ENCODE peak calls at places on chromosomes 12 and 14, in ten cellular contexts. I is RPMI7951; X is T follicular helper cell; S is lung; K is progenitor cell of endocrine pancreas; U is activated CD4-positive, alpha-beta T cell treated with anti-CD3 and anti-CD28 coated beads, Interleukin-2, amount 50 U/mL, for 1 hour; B is ecto neural progenitor cell; Y is dermis blood vessel endothelial cell; F is COLO829; L is heart left ventricle. P is an unnamed sample.
A peak's percentile ranks its signal among the peaks of the same experiment; 100 is the strongest.

GRCh38 chr12:26278266-26278665 is 82.9 kb downstream of the SSPN start:
- DNase-seq in F (no peak), Y (no peak), B (no peak), K (no peak), L (no peak), I (no peak), U (no peak), X (no peak), S (no peak), P (no peak)

GRCh38 chr12:64699504-64700115 is 59.6 kb downstream of the GNS start:
- DNase-seq in K (no peak), X (no peak), S (no peak), U (no peak), L (peak; percentile 68), Y (no peak), I (no peak), F (no peak), B (no peak), P (no peak)

GRCh38 chr12:109738878-109739665 is 25.4 kb downstream of the FAM222A start:
- DNase-seq in Y (no peak), F (no peak), U (no peak), I (peak; percentile 55), L (peak; percentile 15), B (peak; percentile 42), S (no peak), K (no peak), X (no peak), P (no peak)

GRCh38 chr12:83793616-83794015 is 1106.9 kb downstream of the TMTC2 start:
- DNase-seq in I (no peak), K (no peak), X (no peak), L (no peak), U (no peak), Y (no peak), F (no peak), S (no peak), B (no peak), P (no peak)

GRCh38 chr12:31952418-31952817 is 6.8 kb upstream of the RESF1 start:
- DNase-seq in L (no peak), B (no peak), S (no peak), Y (no peak), F (no peak), K (no peak), U (no peak), X (no peak), I (no peak), P (no peak)

GRCh38 chr14:90034156-90034555 is 27.6 kb upstream of the KCNK13 start:
- DNase-seq in Y (no peak), F (no peak), L (no peak), S (no peak), X (no peak), U (no peak), K (no peak), B (peak; percentile 3), I (no peak), P (no peak)

GRCh38 chr14:50920482-50921225 is 23.6 kb downstream of the PYGL start:
- DNase-seq in B (no peak), F (peak; percentile 82), S (no peak), L (no peak), X (no peak), I (peak; percentile 67), Y (peak; percentile 71), K (no peak), U (no peak), P (no peak)

GRCh38 chr14:51328089-51328941 is 88.3 kb downstream of the TMX1 start:
- DNase-seq in I (peak; percentile 92), S (no peak), L (no peak), X (no peak), Y (peak; percentile 53), B (no peak), K (no peak), F (no peak), U (no peak), P (no peak)

GRCh38 chr14:35121026-35121886 is 534 bp downstream of the PPP2R3C start:
- DNase-seq in K (no peak), S (no peak), F (no peak), B (peak; percentile 90), U (peak; percentile 6), L (no peak), X (no peak), I (peak; percentile 10), Y (peak; percentile 15), P (no peak)

GRCh38 chr12:67630373-67631088 is 18.0 kb upstream of the DYRK2 start:
- DNase-seq in X (peak; percentile 89), I (peak; percentile 68), U (peak; percentile 74), K (no peak), L (peak; percentile 66), F (no peak), B (no peak), Y (peak; percentile 52), S (no peak), P (no peak)

GRCh38 chr12:94418517-94418916 is 41.1 kb downstream of the CEP83 start:
- DNase-seq in U (no peak), K (no peak), S (no peak), X (no peak), F (no peak), I (peak; percentile 20), L (no peak), B (no peak), Y (no peak), P (no peak)

GRCh38 chr14:99318091-99318958 is 46.3 kb upstream of the BCL11B start:
- DNase-seq in I (peak; percentile 13), L (no peak), X (no peak), B (no peak), U (no peak), K (no peak), S (no peak), F (no peak), Y (no peak), P (no peak)

GRCh38 chr12:19971396-19971802 is 396.9 kb upstream of the PDE3A start:
- DNase-seq in U (no peak), I (peak; percentile 45), Y (no peak), L (no peak), S (no peak), B (peak; percentile 78), F (no peak), K (peak; percentile 80), X (no peak), P (no peak)

GRCh38 chr14:77270361-77271112 is 469 bp downstream of the NGB start:
- DNase-seq in F (no peak), X (no peak), S (no peak), I (no peak), B (no peak), Y (no peak), U (no peak), L (no peak), K (no peak), P (no peak)

GRCh38 chr14:101087614-101088394 is 184.3 kb upstream of the RTL1 start:
- DNase-seq in B (no peak), Y (no peak), I (peak; percentile 15), L (peak; percentile 51), S (peak; percentile 27), F (no peak), K (no peak), U (no peak), X (no peak), P (peak; percentile 35)

GRCh38 chr12:123233505-123234299 is 466 bp downstream of the MTRFR start:
- DNase-seq in U (no peak), Y (peak; percentile 23), X (no peak), S (no peak), K (no peak), L (no peak), F (no peak), I (peak; percentile 5), B (no peak), P (no peak)

GRCh38 chr14:92513204-92513965 is at the start of gene RIN3:
- DNase-seq in B (peak; percentile 73), Y (peak; percentile 75), S (peak; percentile 61), L (peak; percentile 88), X (no peak), U (peak; percentile 16), K (peak; percentile 31), F (no peak), I (peak; percentile 88), P (peak; percentile 62)

GRCh38 chr12:88577537-88577936 is 2.7 kb downstream of the KITLG start:
- DNase-seq in X (no peak), F (no peak), Y (peak; percentile 63), K (no peak), S (no peak), I (peak; percentile 25), L (no peak), B (no peak), U (no peak), P (no peak)

GRCh38 chr14:58832010-58832409 is 194.2 kb downstream of the DACT1 start:
- DNase-seq in I (peak; percentile 69), L (no peak), B (no peak), S (no peak), Y (no peak), X (no peak), U (no peak), K (no peak), F (no peak), P (no peak)

GRCh38 chr12:8156845-8157244 is at the start of gene ZNF705A:
- DNase-seq in X (no peak), I (peak; percentile 49), Y (peak; percentile 90), F (peak; percentile 36), U (no peak), L (no peak), S (no peak), K (no peak), B (no peak), P (no peak)

GRCh38 chr14:68795602-68796417 is 2.9 kb upstream of the ZFP36L1 start:
- DNase-seq in X (peak; percentile 71), B (peak; percentile 91), F (no peak), K (peak; percentile 76), I (peak; percentile 88), Y (peak; percentile 78), L (peak; percentile 92), S (peak; percentile 80), U (peak; percentile 79), P (peak; percentile 88)

GRCh38 chr12:71567562-71567961 is 96.1 kb downstream of the ZFC3H1 start:
- DNase-seq in F (no peak), L (no peak), U (no peak), S (no peak), X (no peak), B (no peak), Y (no peak), K (no peak), I (no peak), P (no peak)

GRCh38 chr12:115840159-115840558 is 437.3 kb downstream of the MED13L start:
- DNase-seq in F (no peak), Y (no peak), S (no peak), U (no peak), L (no peak), K (no peak), I (peak; percentile 11), B (no peak), X (no peak), P (no peak)

GRCh38 chr14:104355949-104356737 is 217.8 kb downstream of the KIF26A start:
- DNase-seq in B (no peak), F (no peak), Y (peak; percentile 10), S (no peak), I (peak; percentile 1), L (no peak), K (no peak), X (no peak), U (no peak), P (no peak)

GRCh38 chr12:104133861-104134260 is 4.1 kb downstream of the NFYB start:
- DNase-seq in I (no peak), B (no peak), L (no peak), K (no peak), Y (no peak), X (no peak), U (no peak), F (no peak), S (no peak), P (no peak)

GRCh38 chr14:32897724-32898064 is 41.0 kb upstream of the NPAS3 start:
- DNase-seq in X (no peak), L (no peak), I (no peak), S (no peak), B (no peak), U (no peak), K (no peak), Y (no peak), F (no peak), P (no peak)

GRCh38 chr12:26633591-26634210 is 199.3 kb downstream of the ITPR2 start:
- DNase-seq in B (no peak), I (peak; percentile 71), L (no peak), Y (no peak), X (no peak), F (no peak), S (no peak), U (no peak), K (no peak), P (no peak)

GRCh38 chr12:81284137-81284536 is 206.3 kb downstream of the ACSS3 start:
- DNase-seq in K (no peak), S (no peak), L (no peak), Y (no peak), B (no peak), U (no peak), I (no peak), F (no peak), X (no peak), P (no peak)

P was measured in mesothelial cell of epicardium.